ENCODE peak calls at places on chromosomes 11 and 22, in eight cellular contexts. U, A, K, E, F, Z, Q and J are unnamed samples.

GRCh38 chr11:134616048-134616447 is 204.0 kb upstream of the B3GAT1 start:
- DNase-seq in K (no peak), Q (no peak), F (no peak), E (no peak), U (no peak), A (no peak), Z (no peak), J (no peak)

GRCh38 chr22:46681010-46681409 is 57.0 kb downstream of the CERK start:
- DNase-seq in K (no peak), U (no peak), Q (no peak), A (no peak), E (no peak), F (no peak), Z (peak; percentile 21), J (no peak)

GRCh38 chr22:23008887-23009286 is 61.4 kb upstream of the GNAZ start:
- DNase-seq in F (no peak), Z (no peak), Q (no peak), E (no peak), K (no peak), A (no peak), U (no peak), J (no peak)

GRCh38 chr11:106176817-106177216 is 99.4 kb downstream of the AASDHPPT start:
- DNase-seq in A (no peak), Q (no peak), K (no peak), Z (no peak), E (no peak), F (no peak), U (no peak), J (no peak)

GRCh38 chr11:59265735-59266134 is 53.0 kb upstream of the MPEG1 start:
- DNase-seq in K (no peak), F (no peak), Q (no peak), Z (no peak), A (no peak), U (no peak), E (no peak), J (no peak)

GRCh38 chr11:83725718-83726117 is 439.6 kb upstream of the CCDC90B start:
- DNase-seq in K (no peak), E (no peak), A (no peak), F (no peak), Z (no peak), U (no peak), Q (no peak), J (peak; percentile 2)

GRCh38 chr22:22709719-22710445 is 65.5 kb downstream of the GGTLC2 start:
- DNase-seq in K (no peak), U (no peak), Q (peak; percentile 52), A (peak; percentile 47), F (peak; percentile 67), E (no peak), Z (peak; percentile 29), J (no peak)

GRCh38 chr11:96279018-96279417 is 64.0 kb downstream of the MAML2 start:
- DNase-seq in U (no peak), E (no peak), F (no peak), Q (no peak), K (no peak), A (no peak), Z (peak; percentile 26), J (no peak)

GRCh38 chr11:9210224-9210921 is 54.8 kb downstream of the DENND5A start:
- DNase-seq in K (no peak), A (peak; percentile 21), U (no peak), Z (no peak), E (no peak), F (no peak), Q (no peak), J (no peak)

GRCh38 chr11:13836666-13837065 is 125.9 kb upstream of the SPON1 start:
- DNase-seq in Q (no peak), A (no peak), Z (no peak), E (no peak), U (no peak), K (no peak), F (no peak), J (no peak)

GRCh38 chr11:19714387-19715363 is 2.0 kb downstream of the NAV2 start:
- DNase-seq in Q (no peak), A (peak; percentile 90), Z (peak; percentile 41), U (no peak), F (peak; percentile 49), E (peak; percentile 5), K (no peak), J (no peak)

GRCh38 chr11:47271961-47272661 is 2.2 kb downstream of the MADD start:
- DNase-seq in A (no peak), F (no peak), U (no peak), K (no peak), Z (peak; percentile 91), E (no peak), Q (no peak), J (no peak)

GRCh38 chr11:68297812-68298658 is 14.4 kb upstream of the LRP5 start:
- DNase-seq in Q (peak; percentile 91), E (peak; percentile 71), F (peak; percentile 84), A (peak; percentile 86), K (no peak), Z (peak; percentile 65), U (peak; percentile 55), J (peak; percentile 41)

GRCh38 chr11:69605737-69606526 is 35.0 kb upstream of the CCND1 start:
- DNase-seq in F (no peak), K (no peak), U (no peak), E (no peak), Z (no peak), Q (no peak), A (no peak), J (no peak)

GRCh38 chr11:251550-251949 is 14.8 kb downstream of the PSMD13 start:
- DNase-seq in U (no peak), F (no peak), E (no peak), A (peak; percentile 30), Q (peak; percentile 54), K (no peak), Z (peak; percentile 33), J (no peak)

GRCh38 chr11:73185680-73186293 is 32.3 kb upstream of the P2RY2 start:
- DNase-seq in F (no peak), Z (no peak), U (no peak), A (peak; percentile 87), K (peak; percentile 63), E (no peak), Q (no peak), J (peak; percentile 75)